ENCODE peak calls at places on chromosome 16, in nine cellular contexts. F is HT1080; K is activated T-helper 1 cell treated with anti-CD3 and anti-CD28 coated beads, Interleukin-2, amount 50 U/mL, for 16 hours; B is hypothalamus; O is NCI-H2029; N is activated CD4-positive, CD25-positive, alpha-beta regulatory T cell; P is A549; L is GM04503; J is AML-193. U is an unnamed sample.

GRCh38 chr16:31458073-31458834 is 1.0 kb upstream of the ARMC5 start:
- DNase-seq in L (no peak), N (peak), O (peak), P (peak), F (peak), K (no peak), B (no peak), J (peak), U (no peak)

GRCh38 chr16:83345846-83346245 is 461.9 kb upstream of the HSBP1 start:
- DNase-seq in N (no peak), B (no peak), F (no peak), L (no peak), O (no peak), P (no peak), K (no peak), J (no peak), U (no peak)

GRCh38 chr16:66428682-66429251 is 1.7 kb downstream of the BEAN1 start:
- DNase-seq in N (no peak), P (no peak), O (no peak), J (no peak), K (no peak), B (no peak), L (no peak), F (no peak), U (no peak)

GRCh38 chr16:3599121-3599520 is 12.3 kb downstream of the SLX4 start:
- DNase-seq in B (no peak), P (no peak), J (no peak), N (no peak), K (no peak), L (no peak), O (no peak), F (no peak), U (no peak)

GRCh38 chr16:85249830-85250455 is 137.7 kb upstream of the CIBAR2 start:
- DNase-seq in B (peak), O (no peak), J (no peak), N (no peak), P (no peak), F (no peak), L (no peak), K (no peak), U (no peak)

GRCh38 chr16:4755687-4756086 is 11.3 kb downstream of the ZNF500 start:
- DNase-seq in L (no peak), J (no peak), N (no peak), O (no peak), F (no peak), K (no peak), B (no peak), P (no peak), U (no peak)

GRCh38 chr16:84509032-84509950 is 4.8 kb upstream of the MEAK7 start:
- DNase-seq in N (no peak), O (no peak), K (no peak), B (no peak), J (no peak), F (no peak), P (no peak), L (no peak), U (no peak)

GRCh38 chr16:85552980-85553435 is 60.1 kb upstream of the GSE1 start:
- DNase-seq in J (no peak), B (no peak), N (no peak), F (no peak), P (no peak), L (no peak), K (no peak), O (no peak), U (no peak)

GRCh38 chr16:53358884-53359283 is 75.4 kb upstream of the RBL2 start:
- DNase-seq in B (no peak), N (no peak), L (no peak), O (no peak), P (no peak), J (no peak), K (no peak), F (no peak), U (no peak)

GRCh38 chr16:57533618-57534336 is 2.6 kb downstream of the CCDC102A start:
- DNase-seq in P (no peak), N (no peak), J (no peak), B (no peak), F (no peak), L (no peak), K (no peak), O (no peak), U (no peak)

GRCh38 chr16:85360323-85361277 is 248.3 kb upstream of the CIBAR2 start:
- DNase-seq in O (peak), N (no peak), F (no peak), K (no peak), P (no peak), B (no peak), L (no peak), J (no peak), U (no peak)

GRCh38 chr16:57446530-57447141 is 549 bp downstream of the CIAPIN1 start:
- DNase-seq in O (peak), N (peak), L (no peak), P (peak), F (peak), B (no peak), K (no peak), J (peak), U (no peak)

GRCh38 chr16:35745821-35746248 is 2286.4 kb downstream of the TP53TG3F start:
- DNase-seq in N (no peak), K (no peak), L (no peak), B (no peak), O (no peak), F (no peak), P (no peak), J (no peak), U (no peak)

GRCh38 chr16:31876955-31877828 is 3.6 kb downstream of the ZNF267 start:
- DNase-seq in B (no peak), L (peak), N (no peak), O (no peak), K (no peak), F (peak), P (peak), J (peak), U (peak)

GRCh38 chr16:66618588-66618987 is 14.1 kb downstream of the CMTM3 start:
- DNase-seq in J (no peak), B (no peak), P (peak), N (no peak), K (no peak), F (peak), O (no peak), L (peak), U (peak)

GRCh38 chr16:10408824-10409381 is 23.0 kb downstream of the ATF7IP2 start:
- DNase-seq in L (no peak), P (peak), O (no peak), F (no peak), B (no peak), J (no peak), K (no peak), N (no peak), U (no peak)

GRCh38 chr16:77273-77806 is 685 bp upstream of the MPG start:
- DNase-seq in L (no peak), N (no peak), O (peak), B (no peak), J (peak), F (peak), P (peak), K (no peak), U (no peak)

GRCh38 chr16:82814059-82814458 is 187.3 kb downstream of the CDH13 start:
- DNase-seq in L (no peak), N (no peak), B (no peak), K (no peak), P (no peak), F (no peak), O (no peak), J (no peak), U (no peak)

GRCh38 chr16:85112364-85112763 is at the start of gene CIBAR2:
- DNase-seq in P (peak), J (no peak), N (no peak), B (no peak), O (no peak), L (no peak), F (no peak), K (no peak), U (no peak)

GRCh38 chr16:2079311-2079800 is 31.6 kb downstream of the TSC2 start:
- DNase-seq in F (no peak), K (no peak), N (no peak), J (no peak), O (no peak), B (no peak), L (no peak), P (no peak), U (no peak)

GRCh38 chr16:30662449-30662848 is 4.2 kb downstream of the FBRS start:
- DNase-seq in P (no peak), F (no peak), J (no peak), K (no peak), N (no peak), O (no peak), B (no peak), L (no peak), U (no peak)

GRCh38 chr16:8806272-8806983 is 8.8 kb downstream of the PMM2 start:
- DNase-seq in F (no peak), L (no peak), K (no peak), O (no peak), N (no peak), B (no peak), J (no peak), P (no peak), U (no peak)

GRCh38 chr16:75433732-75434413 is 570 bp upstream of the CFDP1 start:
- DNase-seq in B (peak), N (peak), P (peak), L (peak), O (peak), J (peak), K (peak), F (no peak), U (peak)